ENCODE peak calls at places on chromosomes 6 and 20, in ten cellular contexts. One of them, this sample, is unnamed.

GRCh38 chr6:5089821-5090449 is 4.8 kb downstream of the PPP1R3G start:
- DNase-seq in uterus: no peak
- DNase-seq in breast epithelium: no peak
- DNase-seq in stomach: no peak
- DNase-seq in IMR-90: no peak
- DNase-seq in right lobe of liver: no peak
- DNase-seq in ovary: no peak
- DNase-seq in K562: no peak
- DNase-seq in endothelial cell of umbilical vein: peak; percentile 31
- DNase-seq in Peyer's patch: no peak
- DNase-seq in this sample: no peak

GRCh38 chr6:11350294-11350693 is 117.8 kb upstream of the NEDD9 start:
- DNase-seq in uterus: no peak
- DNase-seq in breast epithelium: no peak
- DNase-seq in stomach: no peak
- DNase-seq in IMR-90: peak; percentile 11
- DNase-seq in right lobe of liver: peak; percentile 57
- DNase-seq in ovary: no peak
- DNase-seq in K562: no peak
- DNase-seq in endothelial cell of umbilical vein: no peak
- DNase-seq in Peyer's patch: no peak
- DNase-seq in this sample: no peak

GRCh38 chr6:2439632-2440031 is 194.2 kb upstream of the GMDS start:
- DNase-seq in uterus: no peak
- DNase-seq in breast epithelium: no peak
- DNase-seq in stomach: no peak
- DNase-seq in IMR-90: no peak
- DNase-seq in right lobe of liver: no peak
- DNase-seq in ovary: no peak
- DNase-seq in K562: no peak
- DNase-seq in endothelial cell of umbilical vein: no peak
- DNase-seq in Peyer's patch: no peak
- DNase-seq in this sample: no peak

GRCh38 chr20:38338849-38339520 is 7.3 kb upstream of the LBP start:
- DNase-seq in uterus: no peak
- DNase-seq in breast epithelium: no peak
- DNase-seq in stomach: no peak
- DNase-seq in IMR-90: no peak
- DNase-seq in right lobe of liver: no peak
- DNase-seq in ovary: no peak
- DNase-seq in K562: no peak
- DNase-seq in endothelial cell of umbilical vein: no peak
- DNase-seq in Peyer's patch: peak; percentile 49
- DNase-seq in this sample: no peak

GRCh38 chr6:156396068-156396771 is 381.0 kb upstream of the ARID1B start:
- DNase-seq in uterus: no peak
- DNase-seq in breast epithelium: no peak
- DNase-seq in stomach: no peak
- DNase-seq in IMR-90: no peak
- DNase-seq in right lobe of liver: no peak
- DNase-seq in ovary: no peak
- DNase-seq in K562: no peak
- DNase-seq in endothelial cell of umbilical vein: no peak
- DNase-seq in Peyer's patch: no peak
- DNase-seq in this sample: no peak

GRCh38 chr20:45611054-45611453 is 18.5 kb upstream of the WFDC10A start:
- DNase-seq in uterus: no peak
- DNase-seq in breast epithelium: no peak
- DNase-seq in stomach: no peak
- DNase-seq in IMR-90: peak; percentile 75
- DNase-seq in right lobe of liver: no peak
- DNase-seq in ovary: no peak
- DNase-seq in K562: no peak
- DNase-seq in endothelial cell of umbilical vein: no peak
- DNase-seq in Peyer's patch: no peak
- DNase-seq in this sample: no peak

GRCh38 chr6:32570363-32570905 is 19.2 kb downstream of the HLA-DRB1 start:
- DNase-seq in uterus: no peak
- DNase-seq in breast epithelium: no peak
- DNase-seq in stomach: no peak
- DNase-seq in IMR-90: no peak
- DNase-seq in right lobe of liver: no peak
- DNase-seq in ovary: no peak
- DNase-seq in K562: no peak
- DNase-seq in endothelial cell of umbilical vein: no peak
- DNase-seq in Peyer's patch: no peak
- DNase-seq in this sample: no peak

GRCh38 chr20:12252793-12253192 is 335.1 kb downstream of the BTBD3 start:
- DNase-seq in uterus: no peak
- DNase-seq in breast epithelium: no peak
- DNase-seq in stomach: no peak
- DNase-seq in IMR-90: peak; percentile 0
- DNase-seq in right lobe of liver: no peak
- DNase-seq in ovary: no peak
- DNase-seq in K562: no peak
- DNase-seq in endothelial cell of umbilical vein: no peak
- DNase-seq in Peyer's patch: no peak
- DNase-seq in this sample: no peak

GRCh38 chr20:3767434-3768341 is at the start of gene ADISSP:
- DNase-seq in uterus: peak; percentile 99
- DNase-seq in breast epithelium: peak; percentile 98
- DNase-seq in stomach: peak; percentile 99
- DNase-seq in IMR-90: peak; percentile 98
- DNase-seq in right lobe of liver: peak; percentile 100
- DNase-seq in ovary: peak; percentile 100
- DNase-seq in K562: peak; percentile 97
- DNase-seq in endothelial cell of umbilical vein: peak; percentile 98
- DNase-seq in Peyer's patch: peak; percentile 99
- DNase-seq in this sample: peak; percentile 99
- TF ChIP-seq POLR2A in uterus: peak; percentile 75
- TF ChIP-seq POLR2A in breast epithelium: no peak
- TF ChIP-seq POLR2A in stomach: no peak
- TF ChIP-seq POLR2A in IMR-90: peak; percentile 79
- TF ChIP-seq POLR2A in right lobe of liver: peak; percentile 52
- TF ChIP-seq POLR2A in ovary: peak; percentile 67
- TF ChIP-seq POLR2A in K562: peak; percentile 70
- TF ChIP-seq POLR2A in endothelial cell of umbilical vein: peak; percentile 72
- TF ChIP-seq POLR2A in Peyer's patch: peak; percentile 70
- TF ChIP-seq POLR2A in this sample: peak; percentile 82

DNA sequence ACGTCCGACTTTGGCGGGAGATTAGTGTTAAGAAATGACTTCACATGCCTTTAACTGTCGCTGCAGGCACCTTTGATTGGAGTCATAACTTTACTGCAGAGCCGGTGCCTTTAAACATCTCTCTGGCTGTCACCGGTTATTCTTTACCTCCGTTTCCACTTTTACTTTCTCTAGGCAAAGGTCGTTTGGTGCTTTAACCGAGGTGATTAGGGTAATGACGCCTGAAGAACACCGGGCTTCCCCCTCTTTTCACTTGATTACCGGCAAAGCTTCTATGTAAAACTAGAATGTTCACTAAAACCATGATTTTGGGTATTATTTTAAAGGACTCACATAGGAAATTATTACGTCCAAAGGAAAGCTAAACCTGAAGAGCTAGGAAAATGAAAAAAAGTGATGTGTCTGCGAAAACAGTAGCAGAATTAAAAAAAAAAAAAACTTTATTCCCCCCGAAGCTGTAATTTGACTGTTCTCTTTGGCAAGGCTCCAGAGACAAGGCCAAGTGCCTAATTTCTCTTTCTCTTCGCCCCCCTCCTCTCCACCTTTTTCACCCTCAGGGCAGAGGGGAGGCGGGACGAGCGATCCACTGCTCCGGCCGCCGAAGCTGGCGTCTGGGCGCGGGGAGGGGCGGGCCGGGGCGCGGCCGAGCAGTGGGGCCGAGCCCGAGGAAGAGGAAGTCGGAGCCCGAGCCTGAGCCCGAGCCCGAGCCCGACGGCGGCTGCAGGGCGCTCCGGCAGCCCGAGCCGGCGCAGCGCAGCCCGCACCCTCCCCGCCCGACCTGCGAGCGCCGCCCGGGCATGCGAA is at the start of gene PLEKHG1:
- DNase-seq in uterus: peak; percentile 69
- DNase-seq in breast epithelium: peak; percentile 67
- DNase-seq in stomach: peak; percentile 83
- DNase-seq in IMR-90: no peak
- DNase-seq in right lobe of liver: peak; percentile 87
- DNase-seq in ovary: peak; percentile 77
- DNase-seq in K562: peak; percentile 32
- DNase-seq in endothelial cell of umbilical vein: peak; percentile 58
- DNase-seq in Peyer's patch: peak; percentile 92
- DNase-seq in this sample: peak; percentile 15
- TF ChIP-seq POLR2A in uterus: peak; percentile 69
- TF ChIP-seq POLR2A in breast epithelium: no peak
- TF ChIP-seq POLR2A in stomach: no peak
- TF ChIP-seq POLR2A in IMR-90: no peak
- TF ChIP-seq POLR2A in right lobe of liver: peak; percentile 82
- TF ChIP-seq POLR2A in ovary: no peak
- TF ChIP-seq POLR2A in K562: no peak
- TF ChIP-seq POLR2A in endothelial cell of umbilical vein: no peak
- TF ChIP-seq POLR2A in Peyer's patch: peak; percentile 80
- TF ChIP-seq POLR2A in this sample: no peak

GRCh38 chr6:167698540-167698939 is 128.2 kb upstream of the AFDN start:
- DNase-seq in uterus: no peak
- DNase-seq in breast epithelium: peak; percentile 47
- DNase-seq in stomach: no peak
- DNase-seq in IMR-90: no peak
- DNase-seq in right lobe of liver: no peak
- DNase-seq in ovary: no peak
- DNase-seq in K562: no peak
- DNase-seq in endothelial cell of umbilical vein: no peak
- DNase-seq in Peyer's patch: peak; percentile 42
- DNase-seq in this sample: no peak

GRCh38 chr6:167697316-167697715 is 129.4 kb upstream of the AFDN start:
- DNase-seq in uterus: no peak
- DNase-seq in breast epithelium: no peak
- DNase-seq in stomach: no peak
- DNase-seq in IMR-90: no peak
- DNase-seq in right lobe of liver: no peak
- DNase-seq in ovary: no peak
- DNase-seq in K562: no peak
- DNase-seq in endothelial cell of umbilical vein: no peak
- DNase-seq in Peyer's patch: no peak
- DNase-seq in this sample: no peak

GRCh38 chr6:167701010-167701409 is 125.7 kb upstream of the AFDN start:
- DNase-seq in uterus: no peak
- DNase-seq in breast epithelium: no peak
- DNase-seq in stomach: no peak
- DNase-seq in IMR-90: no peak
- DNase-seq in right lobe of liver: no peak
- DNase-seq in ovary: no peak
- DNase-seq in K562: no peak
- DNase-seq in endothelial cell of umbilical vein: no peak
- DNase-seq in Peyer's patch: no peak
- DNase-seq in this sample: no peak

GRCh38 chr6:167700199-167700598 is 126.5 kb upstream of the AFDN start:
- DNase-seq in uterus: no peak
- DNase-seq in breast epithelium: no peak
- DNase-seq in stomach: no peak
- DNase-seq in IMR-90: no peak
- DNase-seq in right lobe of liver: no peak
- DNase-seq in ovary: no peak
- DNase-seq in K562: no peak
- DNase-seq in endothelial cell of umbilical vein: no peak
- DNase-seq in Peyer's patch: peak; percentile 22
- DNase-seq in this sample: no peak

DNA sequence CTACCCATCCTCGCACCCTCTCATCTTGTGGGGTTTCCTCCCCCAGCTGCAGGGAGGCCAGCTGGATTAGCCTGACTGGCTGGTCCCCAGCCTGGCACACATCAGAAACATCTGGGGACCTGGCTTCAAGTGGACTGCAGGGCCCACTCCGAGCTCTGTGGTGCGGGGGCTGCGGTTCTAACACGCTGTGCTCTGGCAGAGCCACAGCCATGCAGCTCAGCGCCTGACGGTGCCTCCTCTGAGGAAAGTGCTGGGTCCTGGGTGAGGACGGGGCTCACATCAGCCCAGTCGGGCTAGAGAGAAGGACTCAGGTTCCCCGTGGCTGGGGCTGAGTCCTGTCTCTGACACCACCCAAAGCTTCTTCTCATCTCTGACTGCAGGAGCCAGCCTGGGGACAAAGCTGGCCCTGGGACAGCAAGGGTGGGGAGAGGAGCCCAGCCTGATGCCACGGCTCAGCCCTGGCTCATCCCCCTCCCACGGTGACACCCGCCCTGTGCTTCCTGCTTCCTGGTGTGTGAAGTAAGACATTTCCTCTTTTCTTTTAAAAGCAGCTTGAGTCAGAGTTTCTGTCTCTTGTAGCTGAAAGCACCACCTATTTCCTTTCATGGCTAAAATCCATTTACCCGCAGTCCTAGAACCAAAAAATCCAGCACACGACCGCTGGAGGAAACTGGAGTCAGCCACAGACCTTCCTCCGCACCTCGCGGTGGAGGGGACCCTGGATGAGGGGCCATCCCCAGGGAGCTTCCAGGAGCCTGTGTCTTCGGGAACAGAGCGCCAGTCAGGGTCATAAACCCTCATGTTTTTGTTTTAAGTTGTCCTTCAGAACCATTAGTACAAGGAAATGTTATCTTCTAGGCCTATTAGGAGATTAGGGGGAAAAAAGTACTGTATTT is 127.3 kb upstream of the AFDN start:
- DNase-seq in uterus: peak; percentile 61
- DNase-seq in breast epithelium: no peak
- DNase-seq in stomach: peak; percentile 49
- DNase-seq in IMR-90: no peak
- DNase-seq in right lobe of liver: peak; percentile 73
- DNase-seq in ovary: peak; percentile 59
- DNase-seq in K562: no peak
- DNase-seq in endothelial cell of umbilical vein: peak; percentile 87
- DNase-seq in Peyer's patch: peak; percentile 76
- DNase-seq in this sample: peak; percentile 18
- TF ChIP-seq POLR2A in uterus: no peak
- TF ChIP-seq POLR2A in breast epithelium: no peak
- TF ChIP-seq POLR2A in stomach: no peak
- TF ChIP-seq POLR2A in IMR-90: no peak
- TF ChIP-seq POLR2A in right lobe of liver: no peak
- TF ChIP-seq POLR2A in ovary: no peak
- TF ChIP-seq POLR2A in K562: no peak
- TF ChIP-seq POLR2A in endothelial cell of umbilical vein: no peak
- TF ChIP-seq POLR2A in Peyer's patch: no peak
- TF ChIP-seq POLR2A in this sample: peak; percentile 18

DNA sequence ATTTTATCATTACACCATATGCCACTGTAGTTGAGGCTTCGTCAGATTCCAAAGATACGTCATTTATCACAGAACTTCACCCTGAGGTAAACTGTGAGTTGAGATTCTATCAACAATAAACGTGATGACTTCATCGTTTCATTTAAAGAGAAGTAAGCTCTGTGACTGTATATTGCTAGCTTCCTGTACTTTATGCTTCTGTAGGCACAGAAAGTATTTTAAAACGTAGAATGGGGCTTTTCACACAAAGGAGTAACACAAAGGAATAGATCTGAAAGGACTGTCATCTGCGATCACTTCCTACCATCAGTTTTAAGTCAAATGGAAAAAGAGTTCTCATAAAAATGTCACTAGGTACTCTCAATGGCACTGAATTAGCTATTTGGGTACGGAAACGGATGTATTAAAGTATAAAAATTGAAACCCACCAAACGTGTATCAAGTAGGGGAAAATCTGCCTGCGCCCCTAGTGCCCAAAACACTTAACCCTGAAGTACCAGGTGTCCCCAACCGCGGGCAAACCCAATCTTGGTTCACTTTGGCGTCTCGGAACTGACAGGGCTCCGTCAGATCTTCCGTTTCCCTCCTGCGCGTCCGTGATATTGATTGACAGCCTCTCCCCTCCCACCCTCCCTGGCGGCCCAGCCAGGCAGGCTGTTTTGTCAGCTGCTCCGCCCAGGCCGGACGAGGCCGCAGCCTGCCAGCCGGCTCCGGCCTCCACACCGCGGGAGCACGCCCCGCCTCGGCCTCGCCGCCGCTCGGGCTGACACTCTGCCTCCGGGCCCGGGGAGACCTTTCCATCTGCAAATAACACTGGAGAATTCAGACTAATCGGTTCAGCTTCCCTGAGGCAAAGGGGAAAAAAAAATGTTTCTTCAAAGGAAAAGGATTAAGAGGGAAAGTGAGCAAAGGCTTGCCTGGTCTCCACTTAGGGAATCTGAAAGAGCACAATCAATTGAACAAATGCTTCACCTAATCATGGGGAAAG is 234.7 kb upstream of the MCHR2 start:
- DNase-seq in uterus: peak; percentile 20
- DNase-seq in breast epithelium: peak; percentile 74
- DNase-seq in stomach: peak; percentile 75
- DNase-seq in IMR-90: peak; percentile 71
- DNase-seq in right lobe of liver: peak; percentile 84
- DNase-seq in ovary: peak; percentile 32
- DNase-seq in K562: peak; percentile 72
- DNase-seq in endothelial cell of umbilical vein: peak; percentile 86
- DNase-seq in Peyer's patch: peak; percentile 80
- DNase-seq in this sample: peak; percentile 41
- TF ChIP-seq POLR2A in uterus: no peak
- TF ChIP-seq POLR2A in breast epithelium: no peak
- TF ChIP-seq POLR2A in stomach: no peak
- TF ChIP-seq POLR2A in IMR-90: no peak
- TF ChIP-seq POLR2A in right lobe of liver: no peak
- TF ChIP-seq POLR2A in ovary: no peak
- TF ChIP-seq POLR2A in K562: peak; percentile 75
- TF ChIP-seq POLR2A in endothelial cell of umbilical vein: peak; percentile 70
- TF ChIP-seq POLR2A in Peyer's patch: no peak
- TF ChIP-seq POLR2A in this sample: peak; percentile 66

This sample was measured in H54.